ENCODE peak calls at places on chromosomes 16 and 17, in nine cellular contexts. One of them, this sample, is unnamed.

GRCh38 chr17:42979511-42980273 is at the start of gene PTGES3L:
- DNase-seq in GM06990: no peak
- DNase-seq in IMR-90: peak; percentile 48
- DNase-seq in mucosa of descending colon: peak; percentile 62
- DNase-seq in GM13976: peak; percentile 82
- DNase-seq in omental fat pad: no peak
- DNase-seq in pancreas: no peak
- DNase-seq in cardiac muscle cell: peak; percentile 60
- DNase-seq in ovary: no peak
- DNase-seq in this sample: peak; percentile 38

GRCh38 chr17:64094412-64094811 is 35.5 kb downstream of the ERN1 start:
- DNase-seq in omental fat pad: no peak
- DNase-seq in cardiac muscle cell: no peak
- DNase-seq in pancreas: no peak
- DNase-seq in IMR-90: no peak
- DNase-seq in GM13976: no peak
- DNase-seq in GM06990: no peak
- DNase-seq in ovary: no peak
- DNase-seq in mucosa of descending colon: no peak
- DNase-seq in this sample: no peak

GRCh38 chr16:65318138-65318537 is 196.3 kb upstream of the CDH11 start:
- DNase-seq in mucosa of descending colon: no peak
- DNase-seq in GM06990: no peak
- DNase-seq in GM13976: no peak
- DNase-seq in IMR-90: no peak
- DNase-seq in pancreas: no peak
- DNase-seq in omental fat pad: no peak
- DNase-seq in cardiac muscle cell: no peak
- DNase-seq in ovary: no peak
- DNase-seq in this sample: no peak

GRCh38 chr17:17084941-17085340 is 42.7 kb downstream of the MPRIP start:
- DNase-seq in pancreas: no peak
- DNase-seq in ovary: no peak
- DNase-seq in mucosa of descending colon: no peak
- DNase-seq in omental fat pad: no peak
- DNase-seq in GM06990: no peak
- DNase-seq in GM13976: no peak
- DNase-seq in cardiac muscle cell: no peak
- DNase-seq in IMR-90: no peak
- DNase-seq in this sample: no peak

GRCh38 chr17:12457493-12457892 is 208.2 kb upstream of the MYOCD start:
- DNase-seq in pancreas: no peak
- DNase-seq in mucosa of descending colon: no peak
- DNase-seq in omental fat pad: no peak
- DNase-seq in ovary: no peak
- DNase-seq in GM13976: no peak
- DNase-seq in IMR-90: peak; percentile 62
- DNase-seq in cardiac muscle cell: no peak
- DNase-seq in GM06990: no peak
- DNase-seq in this sample: peak; percentile 74

GRCh38 chr16:74942977-74943918 is 41.7 kb downstream of the WDR59 start:
- DNase-seq in omental fat pad: no peak
- DNase-seq in GM13976: no peak
- DNase-seq in GM06990: no peak
- DNase-seq in ovary: no peak
- DNase-seq in pancreas: no peak
- DNase-seq in cardiac muscle cell: no peak
- DNase-seq in IMR-90: no peak
- DNase-seq in mucosa of descending colon: no peak
- DNase-seq in this sample: no peak

GRCh38 chr16:87202346-87202745 is 114.8 kb downstream of the C16orf95 start:
- DNase-seq in cardiac muscle cell: peak; percentile 50
- DNase-seq in IMR-90: peak; percentile 30
- DNase-seq in pancreas: no peak
- DNase-seq in omental fat pad: no peak
- DNase-seq in GM06990: no peak
- DNase-seq in ovary: no peak
- DNase-seq in mucosa of descending colon: no peak
- DNase-seq in GM13976: no peak
- DNase-seq in this sample: peak; percentile 10

GRCh38 chr17:66040402-66040801 is 151.5 kb downstream of the CEP112 start:
- DNase-seq in IMR-90: no peak
- DNase-seq in mucosa of descending colon: no peak
- DNase-seq in GM06990: no peak
- DNase-seq in cardiac muscle cell: no peak
- DNase-seq in omental fat pad: no peak
- DNase-seq in pancreas: no peak
- DNase-seq in ovary: no peak
- DNase-seq in GM13976: no peak
- DNase-seq in this sample: no peak

GRCh38 chr17:75505640-75506039 is 9.7 kb downstream of the CASKIN2 start:
- DNase-seq in cardiac muscle cell: no peak
- DNase-seq in GM06990: no peak
- DNase-seq in pancreas: no peak
- DNase-seq in GM13976: no peak
- DNase-seq in mucosa of descending colon: no peak
- DNase-seq in omental fat pad: no peak
- DNase-seq in IMR-90: no peak
- DNase-seq in ovary: no peak
- DNase-seq in this sample: no peak

GRCh38 chr17:54956802-54957201 is 11.7 kb downstream of the COX11 start:
- DNase-seq in IMR-90: no peak
- DNase-seq in GM13976: no peak
- DNase-seq in GM06990: no peak
- DNase-seq in omental fat pad: no peak
- DNase-seq in mucosa of descending colon: no peak
- DNase-seq in ovary: no peak
- DNase-seq in pancreas: no peak
- DNase-seq in cardiac muscle cell: no peak
- DNase-seq in this sample: no peak

GRCh38 chr17:29451338-29451737 is 61.2 kb downstream of the TAOK1 start:
- DNase-seq in IMR-90: no peak
- DNase-seq in cardiac muscle cell: no peak
- DNase-seq in GM13976: no peak
- DNase-seq in ovary: no peak
- DNase-seq in pancreas: no peak
- DNase-seq in omental fat pad: no peak
- DNase-seq in GM06990: no peak
- DNase-seq in mucosa of descending colon: no peak
- DNase-seq in this sample: no peak

GRCh38 chr16:21673469-21673868 is 9.7 kb downstream of the OTOA start:
- DNase-seq in cardiac muscle cell: no peak
- DNase-seq in mucosa of descending colon: no peak
- DNase-seq in IMR-90: no peak
- DNase-seq in pancreas: no peak
- DNase-seq in ovary: no peak
- DNase-seq in GM06990: no peak
- DNase-seq in GM13976: no peak
- DNase-seq in omental fat pad: no peak
- DNase-seq in this sample: no peak

GRCh38 chr17:3815925-3816324 is 14.9 kb upstream of the ITGAE start:
- DNase-seq in ovary: no peak
- DNase-seq in mucosa of descending colon: no peak
- DNase-seq in omental fat pad: no peak
- DNase-seq in GM06990: no peak
- DNase-seq in GM13976: no peak
- DNase-seq in IMR-90: no peak
- DNase-seq in cardiac muscle cell: no peak
- DNase-seq in pancreas: no peak
- DNase-seq in this sample: no peak
- TF ChIP-seq CTCF in ovary: no peak
- TF ChIP-seq CTCF in mucosa of descending colon: no peak
- TF ChIP-seq CTCF in omental fat pad: no peak
- TF ChIP-seq CTCF in GM06990: no peak
- TF ChIP-seq CTCF in GM13976: no peak
- TF ChIP-seq CTCF in IMR-90: no peak
- TF ChIP-seq CTCF in cardiac muscle cell: no peak
- TF ChIP-seq CTCF in pancreas: no peak
- TF ChIP-seq CTCF in this sample: peak; percentile 50

DNA sequence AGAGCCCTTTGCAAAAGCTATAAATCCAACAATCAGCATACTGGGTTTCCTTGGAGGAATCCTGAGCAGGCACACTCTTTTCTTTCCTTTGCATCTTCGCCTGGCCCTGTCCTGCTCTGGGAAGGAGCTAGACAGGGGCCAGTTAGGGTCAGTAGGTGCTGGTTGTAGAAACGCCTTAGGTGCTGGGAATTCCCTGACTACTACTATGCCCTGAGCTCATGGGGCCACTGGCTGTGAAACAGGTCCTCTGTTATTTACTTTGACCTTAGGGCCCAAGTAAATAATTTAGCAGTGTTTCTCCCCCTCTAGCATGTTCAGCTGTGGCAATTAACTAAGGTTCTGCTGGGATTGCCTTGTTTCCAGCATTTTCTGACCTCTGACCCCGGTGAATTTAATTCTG is 15.8 kb upstream of the WSCD1 start:
- DNase-seq in GM13976: no peak
- DNase-seq in ovary: no peak
- DNase-seq in mucosa of descending colon: no peak
- DNase-seq in cardiac muscle cell: no peak
- DNase-seq in omental fat pad: no peak
- DNase-seq in IMR-90: no peak
- DNase-seq in GM06990: no peak
- DNase-seq in pancreas: no peak
- DNase-seq in this sample: no peak
- TF ChIP-seq CTCF in GM13976: no peak
- TF ChIP-seq CTCF in ovary: no peak
- TF ChIP-seq CTCF in mucosa of descending colon: no peak
- TF ChIP-seq CTCF in cardiac muscle cell: no peak
- TF ChIP-seq CTCF in omental fat pad: no peak
- TF ChIP-seq CTCF in IMR-90: no peak
- TF ChIP-seq CTCF in GM06990: no peak
- TF ChIP-seq CTCF in pancreas: no peak
- TF ChIP-seq CTCF in this sample: no peak

DNA sequence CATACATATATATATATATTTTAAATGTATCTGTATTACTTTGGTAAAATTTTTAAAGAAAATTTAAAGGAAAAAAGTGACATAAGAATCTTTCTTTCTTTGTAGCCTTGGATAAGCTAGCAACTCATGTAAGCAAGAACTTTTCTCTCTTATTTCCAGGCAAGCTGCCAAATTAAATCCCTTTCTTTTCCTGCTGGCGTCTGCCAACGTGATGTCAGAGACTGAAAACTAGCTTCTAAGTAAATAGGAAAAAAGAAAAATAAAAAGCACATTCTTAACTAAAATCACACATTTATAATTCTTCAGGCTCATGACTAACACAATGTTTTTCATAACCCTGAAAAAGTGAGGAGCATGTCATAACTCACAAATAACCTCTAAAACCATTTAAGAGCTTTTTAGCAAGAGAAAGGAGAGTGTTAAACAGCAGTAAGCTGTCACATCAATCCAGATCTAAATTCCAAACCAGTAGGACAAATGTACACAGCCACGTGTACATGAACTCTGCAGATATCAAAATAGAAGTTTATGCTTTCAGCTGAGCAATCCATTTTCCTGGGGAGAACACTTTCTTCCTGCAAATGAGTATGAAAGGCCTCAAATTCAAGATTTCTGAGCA is 110.0 kb downstream of the N4BP1 start:
- DNase-seq in mucosa of descending colon: peak; percentile 52
- DNase-seq in pancreas: no peak
- DNase-seq in omental fat pad: no peak
- DNase-seq in cardiac muscle cell: peak; percentile 97
- DNase-seq in IMR-90: peak; percentile 93
- DNase-seq in ovary: peak; percentile 69
- DNase-seq in GM13976: no peak
- DNase-seq in GM06990: no peak
- DNase-seq in this sample: peak; percentile 79
- TF ChIP-seq CTCF in mucosa of descending colon: no peak
- TF ChIP-seq CTCF in pancreas: no peak
- TF ChIP-seq CTCF in omental fat pad: no peak
- TF ChIP-seq CTCF in cardiac muscle cell: no peak
- TF ChIP-seq CTCF in IMR-90: no peak
- TF ChIP-seq CTCF in ovary: no peak
- TF ChIP-seq CTCF in GM13976: no peak
- TF ChIP-seq CTCF in GM06990: no peak
- TF ChIP-seq CTCF in this sample: no peak

DNA sequence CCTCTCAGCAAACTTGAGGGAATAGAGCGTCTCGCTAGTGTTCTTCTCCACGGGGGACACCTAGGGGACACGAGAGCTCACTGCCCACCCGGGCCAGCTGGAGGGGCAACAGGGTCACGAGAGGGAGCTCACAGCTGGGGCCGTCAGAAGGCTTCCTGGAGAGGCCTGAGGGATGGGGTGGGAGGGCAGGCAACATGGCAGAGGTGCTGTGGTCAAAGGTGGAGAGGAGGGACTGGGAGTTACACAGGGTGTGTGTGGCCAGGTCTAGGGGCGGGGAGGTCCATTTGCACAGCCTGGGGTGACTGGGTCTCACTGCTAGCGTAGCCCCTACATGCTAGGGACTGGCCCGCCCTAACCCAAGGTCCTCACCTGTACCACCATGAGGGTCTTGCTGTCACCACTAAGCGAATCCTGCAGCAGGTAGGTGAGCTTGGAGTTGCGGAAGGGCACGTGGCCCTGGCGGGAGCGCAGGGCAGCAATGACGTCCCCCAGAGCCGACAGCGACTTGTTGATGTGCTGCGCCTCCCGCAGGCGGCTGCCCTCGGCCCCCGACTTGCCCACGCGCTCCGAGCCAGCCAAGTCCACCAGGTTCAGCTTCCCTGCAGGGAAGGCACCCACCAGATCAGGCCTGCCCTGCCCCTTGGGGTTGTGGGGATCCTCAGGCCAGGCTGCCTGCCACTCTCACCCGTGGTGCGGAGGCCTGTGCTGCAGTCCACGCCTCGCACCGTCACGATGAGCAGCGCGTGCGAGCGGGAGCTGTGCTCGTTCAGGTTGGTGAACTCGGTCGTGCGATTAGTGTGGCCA is 25.0 kb downstream of the KATNB1 start:
- DNase-seq in GM06990: no peak
- DNase-seq in ovary: no peak
- DNase-seq in omental fat pad: no peak
- DNase-seq in GM13976: no peak
- DNase-seq in IMR-90: no peak
- DNase-seq in cardiac muscle cell: no peak
- DNase-seq in pancreas: peak; percentile 61
- DNase-seq in mucosa of descending colon: no peak
- DNase-seq in this sample: no peak
- TF ChIP-seq CTCF in GM06990: no peak
- TF ChIP-seq CTCF in ovary: no peak
- TF ChIP-seq CTCF in omental fat pad: no peak
- TF ChIP-seq CTCF in GM13976: no peak
- TF ChIP-seq CTCF in IMR-90: no peak
- TF ChIP-seq CTCF in cardiac muscle cell: no peak
- TF ChIP-seq CTCF in pancreas: no peak
- TF ChIP-seq CTCF in mucosa of descending colon: no peak
- TF ChIP-seq CTCF in this sample: no peak

GRCh38 chr17:50725769-50726655 is 6.6 kb downstream of the LUC7L3 start:
- DNase-seq in GM06990: no peak
- DNase-seq in omental fat pad: no peak
- DNase-seq in cardiac muscle cell: no peak
- DNase-seq in pancreas: no peak
- DNase-seq in GM13976: no peak
- DNase-seq in ovary: no peak
- DNase-seq in mucosa of descending colon: no peak
- DNase-seq in IMR-90: no peak
- DNase-seq in this sample: no peak
- TF ChIP-seq CTCF in GM06990: no peak
- TF ChIP-seq CTCF in omental fat pad: no peak
- TF ChIP-seq CTCF in cardiac muscle cell: no peak
- TF ChIP-seq CTCF in pancreas: no peak
- TF ChIP-seq CTCF in GM13976: no peak
- TF ChIP-seq CTCF in ovary: no peak
- TF ChIP-seq CTCF in mucosa of descending colon: no peak
- TF ChIP-seq CTCF in IMR-90: no peak
- TF ChIP-seq CTCF in this sample: no peak

GRCh38 chr16:4290236-4290830 is 17.5 kb upstream of the TFAP4 start:
- DNase-seq in omental fat pad: no peak
- DNase-seq in pancreas: no peak
- DNase-seq in cardiac muscle cell: peak; percentile 78
- DNase-seq in IMR-90: peak; percentile 66
- DNase-seq in mucosa of descending colon: no peak
- DNase-seq in GM06990: no peak
- DNase-seq in GM13976: peak; percentile 12
- DNase-seq in ovary: no peak
- DNase-seq in this sample: peak; percentile 75
- TF ChIP-seq CTCF in omental fat pad: no peak
- TF ChIP-seq CTCF in pancreas: no peak
- TF ChIP-seq CTCF in cardiac muscle cell: peak; percentile 16
- TF ChIP-seq CTCF in IMR-90: peak; percentile 49
- TF ChIP-seq CTCF in mucosa of descending colon: no peak
- TF ChIP-seq CTCF in GM06990: no peak
- TF ChIP-seq CTCF in GM13976: no peak
- TF ChIP-seq CTCF in ovary: no peak
- TF ChIP-seq CTCF in this sample: peak; percentile 62

This sample was measured in HFFc6.